ENCODE peak calls at places on chromosome 12, in ten cellular contexts. O, A, S, F, C, J, Z, W, Y and H are unnamed samples.

GRCh38 chr12:90167501-90167900 is 458.9 kb upstream of the ATP2B1 start:
- DNase-seq in F (no peak), S (no peak), O (no peak), W (no peak), C (no peak), Y (no peak), J (no peak), Z (no peak), A (no peak), H (no peak)

GRCh38 chr12:31682136-31682962 is 22.9 kb downstream of the ETFBKMT start:
- DNase-seq in S (peak), A (peak), C (peak), Z (peak), Y (peak), O (peak), F (peak), J (peak), W (peak), H (peak)

GRCh38 chr12:28104893-28105864 is 85.1 kb upstream of the CCDC91 start:
- DNase-seq in O (no peak), Y (no peak), F (no peak), A (no peak), W (no peak), J (no peak), Z (no peak), C (no peak), S (no peak), H (no peak)

GRCh38 chr12:109759076-109759420 is 45.4 kb downstream of the FAM222A start:
- DNase-seq in Y (no peak), F (peak), W (no peak), S (no peak), C (no peak), O (no peak), Z (no peak), A (no peak), J (no peak), H (no peak)

GRCh38 chr12:58557156-58557555 is 363.1 kb downstream of the LRIG3 start:
- DNase-seq in S (no peak), W (peak), O (no peak), A (no peak), Y (peak), Z (no peak), J (no peak), F (no peak), C (no peak), H (no peak)

GRCh38 chr12:46101121-46101869 is 110.9 kb upstream of the SCAF11 start:
- DNase-seq in Z (no peak), S (no peak), O (no peak), W (no peak), A (no peak), C (no peak), Y (no peak), J (no peak), F (no peak), H (no peak)

GRCh38 chr12:84904051-84904450 is 8.5 kb downstream of the SLC6A15 start:
- DNase-seq in A (no peak), W (no peak), J (no peak), O (no peak), Y (no peak), Z (no peak), C (no peak), F (no peak), S (no peak), H (no peak)

GRCh38 chr12:131620946-131621681 is 89.8 kb upstream of the SFSWAP start:
- DNase-seq in C (no peak), W (no peak), J (no peak), S (no peak), F (no peak), Z (no peak), Y (no peak), O (no peak), A (no peak), H (no peak)

GRCh38 chr12:122878780-122879612 is 16.9 kb downstream of the VPS37B start:
- DNase-seq in Z (no peak), C (no peak), S (no peak), Y (no peak), F (peak), W (no peak), O (no peak), A (no peak), J (no peak), H (no peak)

GRCh38 chr12:6072302-6072752 is 52.1 kb downstream of the VWF start:
- DNase-seq in O (no peak), Z (no peak), Y (no peak), J (no peak), W (no peak), S (no peak), C (no peak), A (no peak), F (no peak), H (no peak)

GRCh38 chr12:45231515-45232145 is 15.7 kb downstream of the ANO6 start:
- DNase-seq in Y (peak), S (no peak), O (no peak), A (no peak), F (no peak), C (no peak), J (no peak), Z (no peak), W (peak), H (no peak)

GRCh38 chr12:112564160-112564559 is 145.4 kb downstream of the PTPN11 start:
- DNase-seq in J (no peak), O (no peak), C (no peak), F (no peak), Z (no peak), Y (no peak), A (no peak), W (no peak), S (no peak), H (no peak)

GRCh38 chr12:3995276-3995675 is 122.1 kb upstream of the PARP11 start:
- DNase-seq in Y (no peak), S (no peak), J (no peak), A (no peak), Z (no peak), F (no peak), W (no peak), O (no peak), C (no peak), H (no peak)

GRCh38 chr12:122421815-122422737 is at the start of gene CLIP1:
- DNase-seq in O (peak), Z (no peak), W (peak), F (peak), Y (peak), S (peak), J (no peak), A (peak), C (peak), H (peak)

GRCh38 chr12:93823616-93824410 is 146.6 kb downstream of the CRADD start:
- DNase-seq in J (no peak), C (no peak), Z (no peak), O (no peak), W (no peak), S (no peak), F (no peak), A (no peak), Y (no peak), H (no peak)

GRCh38 chr12:94875525-94875924 is 128.0 kb downstream of the NDUFA12 start:
- DNase-seq in Y (no peak), Z (peak), C (peak), F (peak), A (no peak), W (no peak), S (peak), O (no peak), J (no peak), H (no peak)

GRCh38 chr12:119296535-119296934 is 38.0 kb upstream of the CCDC60 start:
- DNase-seq in F (no peak), S (no peak), A (no peak), W (no peak), J (no peak), C (no peak), Z (no peak), Y (no peak), O (no peak), H (no peak)

GRCh38 chr12:103028881-103029280 is 71.4 kb downstream of the ASCL1 start:
- DNase-seq in A (no peak), O (no peak), W (no peak), S (no peak), F (no peak), C (no peak), J (no peak), Z (no peak), Y (no peak), H (no peak)

GRCh38 chr12:80064269-80064668 is 35.1 kb upstream of the OTOGL start:
- DNase-seq in F (no peak), Z (no peak), O (no peak), Y (no peak), A (no peak), S (no peak), J (no peak), C (no peak), W (peak), H (no peak)

GRCh38 chr12:132937476-132937875 is 18.6 kb downstream of the ZNF605 start:
- DNase-seq in C (no peak), O (no peak), W (no peak), J (no peak), Z (no peak), Y (no peak), S (no peak), F (no peak), A (no peak), H (no peak)

GRCh38 chr12:122166422-122167327 is 7.3 kb downstream of the IL31 start:
- DNase-seq in A (no peak), O (peak), S (no peak), F (no peak), W (no peak), C (no peak), Y (no peak), Z (no peak), J (no peak), H (no peak)

GRCh38 chr12:86158956-86159355 is 97.2 kb downstream of the MGAT4C start:
- DNase-seq in F (no peak), A (no peak), C (no peak), J (no peak), Y (no peak), W (no peak), Z (no peak), S (no peak), O (no peak), H (no peak)

GRCh38 chr12:106873983-106874382 is 81.7 kb upstream of the TMEM263 start:
- DNase-seq in O (no peak), C (no peak), Y (no peak), A (no peak), W (no peak), S (no peak), F (no peak), J (no peak), Z (no peak), H (no peak)

GRCh38 chr12:92080390-92081285 is 65.0 kb downstream of the BTG1 start:
- DNase-seq in S (no peak), O (no peak), W (peak), Z (no peak), J (no peak), A (no peak), Y (peak), F (no peak), C (no peak), H (no peak)